ENCODE peak calls at places on chromosomes 3 and 15, in six cellular contexts. O, H, L, X, J and W are unnamed samples.

GRCh38 chr3:9008550-9009255 is 45.4 kb upstream of the RAD18 start:
- DNase-seq in O (no peak), H (no peak), L (no peak), X (no peak), J (no peak), W (no peak)

GRCh38 chr3:177447938-177448337 is 250.7 kb upstream of the TBL1XR1 start:
- DNase-seq in O (no peak), H (no peak), L (no peak), X (no peak), J (no peak), W (no peak)

GRCh38 chr3:58963928-58964497 is 85.8 kb downstream of the CFAP20DC start:
- DNase-seq in O (no peak), H (peak; percentile 43), L (no peak), X (no peak), J (no peak), W (no peak)

GRCh38 chr3:50147861-50148260 is 7.3 kb upstream of the SEMA3F start:
- DNase-seq in O (no peak), H (no peak), L (no peak), X (no peak), J (no peak), W (peak; percentile 54)

GRCh38 chr3:59006791-59007517 is 42.9 kb downstream of the CFAP20DC start:
- DNase-seq in O (no peak), H (peak; percentile 75), L (no peak), X (peak; percentile 79), J (no peak), W (no peak)

GRCh38 chr3:44227622-44228021 is 14.1 kb upstream of the TOPAZ1 start:
- DNase-seq in O (no peak), H (no peak), L (no peak), X (no peak), J (no peak), W (no peak)

GRCh38 chr15:99424978-99425665 is 140.7 kb upstream of the MEF2A start:
- DNase-seq in O (peak; percentile 52), H (peak; percentile 90), L (peak; percentile 33), X (peak; percentile 96), J (no peak), W (no peak)

GRCh38 chr15:77837649-77838025 is 204.9 kb upstream of the LINGO1 start:
- DNase-seq in O (no peak), H (no peak), L (no peak), X (no peak), J (no peak), W (no peak)

GRCh38 chr3:131535131-131535530 is 32.4 kb upstream of the MRPL3 start:
- DNase-seq in O (no peak), H (peak; percentile 20), L (no peak), X (peak; percentile 6), J (no peak), W (no peak)

GRCh38 chr3:159852821-159853505 is 135.7 kb upstream of the IL12A start:
- DNase-seq in O (no peak), H (peak; percentile 63), L (no peak), X (peak; percentile 57), J (no peak), W (no peak)

GRCh38 chr3:112736386-112736785 is 95.4 kb upstream of the CCDC80 start:
- DNase-seq in O (no peak), H (no peak), L (no peak), X (no peak), J (no peak), W (no peak)

GRCh38 chr3:37481986-37482385 is 307.6 kb upstream of the LRRFIP2 start:
- DNase-seq in O (no peak), H (no peak), L (no peak), X (no peak), J (no peak), W (no peak)

GRCh38 chr3:8595252-8595934 is 49.2 kb downstream of the SSUH2 start:
- DNase-seq in O (no peak), H (no peak), L (no peak), X (no peak), J (no peak), W (no peak)

GRCh38 chr3:128173849-128174248 is 20.6 kb downstream of the EEFSEC start:
- DNase-seq in O (no peak), H (no peak), L (no peak), X (no peak), J (no peak), W (no peak)

GRCh38 chr3:42161050-42161935 is 70.1 kb downstream of the TRAK1 start:
- DNase-seq in O (no peak), H (peak; percentile 22), L (no peak), X (peak; percentile 45), J (no peak), W (no peak)

GRCh38 chr3:7695067-7695466 is 806.6 kb upstream of the LMCD1 start:
- DNase-seq in O (no peak), H (no peak), L (no peak), X (peak; percentile 4), J (no peak), W (no peak)

GRCh38 chr3:42667523-42668402 is 14.3 kb downstream of the ZBTB47 start:
- DNase-seq in O (no peak), H (no peak), L (no peak), X (no peak), J (peak; percentile 8), W (peak; percentile 10)

GRCh38 chr3:150830094-150830681 is 67.2 kb upstream of the SIAH2 start:
- DNase-seq in O (no peak), H (no peak), L (no peak), X (no peak), J (no peak), W (no peak)

GRCh38 chr3:64552160-64552559 is 135.6 kb downstream of the ADAMTS9 start:
- DNase-seq in O (no peak), H (no peak), L (no peak), X (no peak), J (no peak), W (no peak)

GRCh38 chr15:93179072-93179471 is 90.1 kb upstream of the RGMA start:
- DNase-seq in O (no peak), H (no peak), L (peak; percentile 3), X (peak; percentile 0), J (no peak), W (no peak)

GRCh38 chr15:93180128-93180527 is 91.1 kb upstream of the RGMA start:
- DNase-seq in O (no peak), H (no peak), L (no peak), X (no peak), J (no peak), W (no peak)

GRCh38 chr15:93179704-93180103 is 90.7 kb upstream of the RGMA start:
- DNase-seq in O (no peak), H (no peak), L (no peak), X (no peak), J (no peak), W (no peak)

GRCh38 chr15:93180656-93181055 is 91.6 kb upstream of the RGMA start:
- DNase-seq in O (no peak), H (no peak), L (no peak), X (no peak), J (no peak), W (no peak)

GRCh38 chr15:93178371-93178770 is 89.4 kb upstream of the RGMA start:
- DNase-seq in O (no peak), H (no peak), L (no peak), X (no peak), J (no peak), W (no peak)
- TF ChIP-seq CTCF in O (no peak), H (no peak), L (no peak), X (no peak), J (no peak), W (no peak)

GRCh38 chr3:10950476-10951294 is 41.9 kb upstream of the SLC6A1 start:
- DNase-seq in O (no peak), H (peak; percentile 47), L (no peak), X (peak; percentile 66), J (no peak), W (no peak)
- TF ChIP-seq CTCF in O (no peak), H (peak; percentile 63), L (peak; percentile 28), X (peak; percentile 79), J (peak; percentile 55), W (peak; percentile 35)

GRCh38 chr3:117150628-117151027 is 441.0 kb downstream of the TUSC7 start:
- DNase-seq in O (no peak), H (no peak), L (no peak), X (no peak), J (no peak), W (no peak)

GRCh38 chr3:117144832-117145231 is 435.3 kb downstream of the TUSC7 start:
- DNase-seq in O (no peak), H (peak; percentile 26), L (no peak), X (peak; percentile 11), J (no peak), W (no peak)

GRCh38 chr3:117145677-117146076 is 436.1 kb downstream of the TUSC7 start:
- DNase-seq in O (no peak), H (no peak), L (no peak), X (no peak), J (no peak), W (no peak)

GRCh38 chr3:117149577-117149976 is 440.0 kb downstream of the TUSC7 start:
- DNase-seq in O (no peak), H (no peak), L (no peak), X (no peak), J (no peak), W (no peak)

DNA sequence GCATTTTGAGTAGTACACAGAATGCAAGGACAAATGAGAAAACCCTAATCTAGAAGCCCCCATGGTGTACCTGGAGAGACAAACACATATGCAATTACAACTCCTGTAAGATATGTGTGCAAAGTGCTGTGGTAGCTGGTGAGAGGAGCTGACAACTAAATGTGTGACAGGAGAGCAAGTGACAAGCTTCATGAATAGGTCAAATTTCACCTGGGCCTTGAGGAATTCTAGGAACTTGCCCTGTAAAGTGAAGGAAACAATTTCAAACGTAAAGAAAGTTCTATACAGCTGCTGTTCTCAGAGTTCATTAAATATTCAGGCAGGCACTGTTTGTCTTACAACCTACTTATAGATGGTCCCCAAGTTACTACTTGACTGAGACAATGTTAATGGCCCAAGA is 437.0 kb downstream of the TUSC7 start:
- DNase-seq in O (no peak), H (no peak), L (no peak), X (no peak), J (no peak), W (no peak)
- TF ChIP-seq CTCF in O (no peak), H (no peak), L (no peak), X (no peak), J (no peak), W (no peak)

GRCh38 chr3:125916376-125916978 is 52.5 kb upstream of the ROPN1B start:
- DNase-seq in O (peak; percentile 95), H (peak; percentile 96), L (peak; percentile 65), X (peak; percentile 96), J (peak; percentile 91), W (peak; percentile 89)
- TF ChIP-seq CTCF in O (peak; percentile 18), H (no peak), L (peak; percentile 29), X (peak; percentile 39), J (peak; percentile 20), W (no peak)

DNA sequence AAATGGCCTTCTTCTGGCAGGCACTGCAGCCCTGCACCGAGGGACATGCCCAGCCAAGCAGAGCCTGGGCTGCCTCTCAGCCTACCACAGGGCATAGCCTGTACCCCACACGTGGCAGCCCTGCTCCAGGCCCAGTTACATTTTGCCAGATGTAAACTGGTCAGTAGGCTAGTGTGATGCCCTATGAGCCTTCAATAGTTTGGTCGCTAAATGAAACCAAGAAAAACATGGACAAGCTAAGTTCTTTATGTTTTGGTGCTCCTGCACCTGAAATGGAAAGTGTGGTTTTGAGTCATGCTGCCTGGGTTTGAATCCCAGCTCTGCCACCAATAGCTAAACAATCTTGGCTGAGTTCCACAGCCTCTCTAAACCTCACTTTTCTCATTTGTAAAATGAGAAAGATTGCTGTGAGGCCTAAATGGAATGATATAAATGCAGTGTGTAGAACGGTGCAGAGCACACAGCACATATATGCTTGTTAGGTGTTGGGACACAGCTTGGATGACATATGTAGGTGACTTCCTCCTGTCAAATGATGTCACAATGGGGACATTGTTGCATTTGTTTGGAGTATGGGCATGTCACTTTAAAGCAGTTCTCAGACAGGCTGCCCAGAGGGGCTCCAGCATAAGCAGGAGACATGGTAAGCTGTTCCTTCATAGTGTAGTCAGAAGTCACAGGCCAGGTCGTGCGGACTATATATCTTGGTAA is 57.4 kb downstream of the ZBTB38 start:
- DNase-seq in O (no peak), H (no peak), L (no peak), X (no peak), J (no peak), W (no peak)
- TF ChIP-seq CTCF in O (no peak), H (no peak), L (no peak), X (no peak), J (no peak), W (no peak)